ENCODE peak calls at places on chromosomes 6 and 20, in nine cellular contexts. U, Q, X, V, Z, D, B, T and A are unnamed samples.

GRCh38 chr6:35080016-35080680 is 61.0 kb downstream of the TCP11 start:
- DNase-seq in B (no peak), D (no peak), X (no peak), Z (no peak), V (no peak), Q (no peak), U (no peak), T (peak; percentile 4), A (no peak)

GRCh38 chr6:89311853-89312531 is 3.1 kb downstream of the GABRR2 start:
- DNase-seq in U (no peak), Z (peak; percentile 64), Q (peak; percentile 61), B (peak; percentile 37), V (peak; percentile 46), T (no peak), D (peak; percentile 81), X (peak; percentile 51), A (peak; percentile 73)

GRCh38 chr6:35311390-35312075 is 13.9 kb downstream of the DEF6 start:
- DNase-seq in B (no peak), D (no peak), T (no peak), Z (no peak), U (no peak), X (no peak), Q (no peak), V (no peak), A (no peak)

GRCh38 chr20:50413088-50413500 is 97.1 kb upstream of the PTPN1 start:
- DNase-seq in D (no peak), B (no peak), Z (peak; percentile 96), T (no peak), X (no peak), V (no peak), U (peak; percentile 39), Q (no peak), A (no peak)

GRCh38 chr6:169589699-169590257 is 112.1 kb downstream of the WDR27 start:
- DNase-seq in Z (peak; percentile 56), X (no peak), U (no peak), Q (no peak), B (no peak), D (peak; percentile 87), V (no peak), T (no peak), A (no peak)

GRCh38 chr6:26555505-26556262 is 17.5 kb downstream of the HMGN4 start:
- DNase-seq in X (no peak), Z (peak; percentile 43), D (peak; percentile 64), U (no peak), B (no peak), V (no peak), T (no peak), Q (no peak), A (no peak)

GRCh38 chr6:149636116-149636515 is 12.4 kb downstream of the KATNA1 start:
- DNase-seq in B (no peak), D (peak; percentile 28), Z (peak; percentile 51), V (no peak), Q (no peak), U (no peak), X (peak; percentile 30), T (no peak), A (no peak)

GRCh38 chr6:27617046-27617687 is 144.3 kb upstream of the ZNF184 start:
- DNase-seq in V (no peak), Z (peak; percentile 38), T (no peak), X (no peak), U (no peak), B (no peak), D (peak; percentile 31), Q (no peak), A (no peak)

GRCh38 chr6:61562098-61562497 is 723.9 kb downstream of the KHDRBS2 start:
- DNase-seq in D (no peak), B (no peak), U (no peak), V (no peak), Q (no peak), Z (no peak), X (no peak), T (no peak), A (no peak)

GRCh38 chr20:57713505-57713903 is 3.7 kb upstream of the PMEPA1 start:
- DNase-seq in Q (peak; percentile 49), Z (no peak), D (no peak), T (peak; percentile 83), B (no peak), X (no peak), U (no peak), V (no peak), A (no peak)

GRCh38 chr6:150694889-150695288 is 95.2 kb downstream of the PLEKHG1 start:
- DNase-seq in X (no peak), V (no peak), D (no peak), T (no peak), Q (no peak), U (no peak), Z (no peak), B (no peak), A (no peak)

GRCh38 chr20:48571945-48572589 is 255.7 kb downstream of the PREX1 start:
- DNase-seq in V (no peak), D (no peak), U (no peak), T (peak; percentile 45), Z (no peak), Q (peak; percentile 18), B (no peak), X (no peak), A (no peak)

GRCh38 chr6:82957171-82957894 is 108.3 kb downstream of the UBE3D start:
- DNase-seq in D (no peak), T (no peak), U (peak; percentile 42), X (no peak), B (no peak), V (no peak), Z (peak; percentile 52), Q (no peak), A (no peak)

GRCh38 chr6:1526689-1527088 is 83.0 kb upstream of the FOXC1 start:
- DNase-seq in Z (no peak), T (no peak), U (no peak), B (no peak), V (no peak), Q (no peak), D (no peak), X (no peak), A (no peak)

GRCh38 chr6:139030539-139030938 is 2.0 kb downstream of the ABRACL start:
- DNase-seq in V (no peak), B (no peak), T (no peak), D (no peak), X (no peak), Q (no peak), Z (no peak), U (no peak), A (no peak)
- H3K4me3 ChIP-seq in V (peak overlapping the region; percentile 89), B (no peak overlapping the region), T (no peak overlapping the region), D (no peak overlapping the region), X (no peak overlapping the region), Q (no peak overlapping the region), Z (no peak overlapping the region), U (no peak overlapping the region), A (no peak overlapping the region)

GRCh38 chr6:16238057-16238657 is at the start of gene GMPR:
- DNase-seq in D (peak; percentile 59), U (no peak), T (peak; percentile 91), V (no peak), X (no peak), B (peak; percentile 73), Q (peak; percentile 68), Z (no peak), A (no peak)

GRCh38 chr6:16237242-16237641 is 1.1 kb upstream of the GMPR start:
- DNase-seq in U (no peak), D (no peak), T (no peak), V (no peak), X (no peak), Z (no peak), Q (no peak), B (no peak), A (no peak)

GRCh38 chr6:16239090-16239797 is 857 bp downstream of the GMPR start:
- DNase-seq in T (peak; percentile 98), Q (peak; percentile 54), D (peak; percentile 70), U (no peak), V (no peak), X (no peak), Z (no peak), B (peak; percentile 72), A (peak; percentile 41)

GRCh38 chr6:16239798-16240123 is 1.4 kb downstream of the GMPR start:
- DNase-seq in V (peak; percentile 66), Z (peak; percentile 35), Q (no peak), D (no peak), T (no peak), X (no peak), B (no peak), U (no peak), A (no peak)

DNA sequence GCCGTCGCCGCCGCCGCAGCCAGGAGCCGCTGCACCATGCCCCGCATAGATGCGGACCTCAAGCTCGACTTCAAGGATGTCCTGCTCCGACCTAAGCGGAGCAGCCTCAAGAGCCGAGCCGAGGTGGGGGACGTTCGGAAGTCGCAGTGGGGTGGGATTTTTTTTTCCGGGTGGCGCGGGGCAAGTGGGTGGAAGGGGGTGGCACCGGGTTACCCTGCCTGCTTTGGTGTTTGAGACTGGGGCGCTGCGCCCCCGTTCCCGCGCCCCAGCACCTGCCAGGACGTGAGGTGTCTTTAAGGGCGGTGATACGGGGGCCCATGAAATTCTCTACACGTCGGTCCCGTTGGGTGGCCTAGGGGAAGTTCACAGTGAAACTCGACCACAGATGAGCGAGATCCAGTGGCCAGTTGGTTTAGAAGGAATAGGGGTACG is 287 bp downstream of the GMPR start:
- DNase-seq in B (no peak), X (no peak), Q (peak; percentile 20), D (no peak), T (peak; percentile 32), V (no peak), U (no peak), Z (no peak), A (no peak)
- H3K4me3 ChIP-seq in B (peak overlapping the region; percentile 57), X (peak overlapping the region; percentile 52), Q (peak overlapping the region; percentile 90), D (peak overlapping the region; percentile 68), T (peak overlapping the region; percentile 77), V (peak overlapping the region; percentile 68), U (peak overlapping the region; percentile 80), Z (peak overlapping the region; percentile 55), A (peak overlapping the region; percentile 55)

GRCh38 chr6:111566873-111567517 is 38.7 kb downstream of the TRAF3IP2 start:
- DNase-seq in U (no peak), Z (no peak), Q (no peak), B (no peak), V (no peak), D (no peak), X (no peak), T (no peak), A (no peak)
- H3K4me3 ChIP-seq in U (no peak overlapping the region), Z (no peak overlapping the region), Q (peak overlapping the region; percentile 1), B (no peak overlapping the region), V (no peak overlapping the region), D (no peak overlapping the region), X (no peak overlapping the region), T (no peak overlapping the region), A (no peak overlapping the region)

DNA sequence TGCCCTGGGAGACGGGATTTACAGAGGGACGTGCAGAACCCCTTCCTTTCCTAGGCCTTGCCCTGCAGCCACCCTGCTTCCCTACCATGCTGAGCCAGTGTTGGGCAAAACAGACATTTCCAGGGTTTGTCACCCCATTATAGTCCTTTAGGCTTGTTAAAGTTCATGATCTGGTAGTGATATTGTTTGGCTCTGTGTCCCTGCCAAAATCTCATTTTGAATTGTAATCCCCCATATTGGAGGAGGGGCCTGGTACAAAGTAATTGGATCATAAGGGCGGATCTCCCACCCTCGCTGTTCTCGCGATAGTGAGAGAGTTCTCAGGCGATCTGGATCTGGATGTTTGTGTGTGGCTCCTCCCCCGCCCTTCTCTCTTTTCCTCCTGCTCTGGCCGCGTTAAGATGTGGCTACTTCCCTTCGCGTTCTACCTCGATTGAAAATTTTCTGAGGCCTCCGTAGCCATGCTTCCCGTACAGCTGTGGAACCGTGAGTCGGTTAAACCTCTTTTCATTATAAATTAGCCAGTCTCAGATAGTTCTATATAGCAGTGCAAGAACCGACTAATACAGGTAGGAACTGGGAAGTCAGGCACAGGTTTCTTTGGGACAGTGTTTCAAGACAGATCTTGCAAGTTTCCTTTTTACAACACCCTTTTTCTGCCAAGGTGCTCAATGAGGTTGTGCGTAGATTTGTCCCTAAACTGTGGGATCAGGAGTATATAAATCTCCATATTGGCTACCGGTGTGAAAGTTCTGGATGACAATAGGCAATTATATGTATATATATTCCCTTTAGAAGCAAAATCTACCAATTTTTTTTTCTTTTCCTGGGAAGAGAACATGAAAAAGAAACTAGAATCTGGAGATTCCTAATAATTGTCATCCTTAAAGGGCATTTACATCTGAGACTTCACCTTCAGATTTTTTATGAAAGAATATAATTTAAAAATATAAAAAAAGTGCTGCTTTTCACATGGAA is 152.1 kb downstream of the SAMD5 start:
- DNase-seq in Q (no peak), T (no peak), V (no peak), X (no peak), B (no peak), Z (no peak), U (no peak), D (no peak), A (no peak)
- H3K4me3 ChIP-seq in Q (no peak overlapping the region), T (no peak overlapping the region), V (no peak overlapping the region), X (no peak overlapping the region), B (no peak overlapping the region), Z (no peak overlapping the region), U (no peak overlapping the region), D (no peak overlapping the region), A (no peak overlapping the region)